ENCODE peak calls at places on chromosomes 13 and 19, in six cellular contexts. One of them, this sample, is unnamed.

GRCh38 chr13:58238972-58239773 is 607.6 kb downstream of the PCDH17 start:
- DNase-seq in fibroblast of villous mesenchyme: no peak
- DNase-seq in adrenal gland: no peak
- DNase-seq in coronary artery: no peak
- DNase-seq in stomach: no peak
- DNase-seq in tibial nerve: no peak
- DNase-seq in this sample: no peak

GRCh38 chr19:35913589-35913988 is 5.5 kb upstream of the TYROBP start:
- DNase-seq in fibroblast of villous mesenchyme: no peak
- DNase-seq in adrenal gland: no peak
- DNase-seq in coronary artery: no peak
- DNase-seq in stomach: no peak
- DNase-seq in tibial nerve: no peak
- DNase-seq in this sample: no peak

GRCh38 chr19:11227201-11227886 is 12.1 kb upstream of the ANGPTL8 start:
- DNase-seq in fibroblast of villous mesenchyme: no peak
- DNase-seq in adrenal gland: no peak
- DNase-seq in coronary artery: no peak
- DNase-seq in stomach: no peak
- DNase-seq in tibial nerve: no peak
- DNase-seq in this sample: no peak

GRCh38 chr13:98972627-98973026 is 5.2 kb downstream of the DOCK9 start:
- DNase-seq in fibroblast of villous mesenchyme: peak
- DNase-seq in adrenal gland: no peak
- DNase-seq in coronary artery: no peak
- DNase-seq in stomach: no peak
- DNase-seq in tibial nerve: no peak
- DNase-seq in this sample: no peak

GRCh38 chr19:33868076-33868735 is 71.5 kb downstream of the KCTD15 start:
- DNase-seq in fibroblast of villous mesenchyme: no peak
- DNase-seq in adrenal gland: no peak
- DNase-seq in coronary artery: no peak
- DNase-seq in stomach: peak
- DNase-seq in tibial nerve: no peak
- DNase-seq in this sample: no peak

GRCh38 chr19:3048190-3048533 is 14.1 kb downstream of the TLE5 start:
- DNase-seq in fibroblast of villous mesenchyme: no peak
- DNase-seq in adrenal gland: no peak
- DNase-seq in coronary artery: no peak
- DNase-seq in stomach: no peak
- DNase-seq in tibial nerve: no peak
- DNase-seq in this sample: no peak

GRCh38 chr13:71213252-71213821 is 653.7 kb downstream of the DACH1 start:
- DNase-seq in fibroblast of villous mesenchyme: no peak
- DNase-seq in adrenal gland: no peak
- DNase-seq in coronary artery: no peak
- DNase-seq in stomach: no peak
- DNase-seq in tibial nerve: no peak
- DNase-seq in this sample: no peak

GRCh38 chr13:88751994-88752393 is 1080.8 kb downstream of the SLITRK5 start:
- DNase-seq in fibroblast of villous mesenchyme: no peak
- DNase-seq in adrenal gland: no peak
- DNase-seq in coronary artery: no peak
- DNase-seq in stomach: no peak
- DNase-seq in tibial nerve: no peak
- DNase-seq in this sample: no peak

GRCh38 chr13:39051157-39051556 is 12.9 kb downstream of the NHLRC3 start:
- DNase-seq in fibroblast of villous mesenchyme: peak
- DNase-seq in adrenal gland: no peak
- DNase-seq in coronary artery: no peak
- DNase-seq in stomach: no peak
- DNase-seq in tibial nerve: no peak
- DNase-seq in this sample: peak

GRCh38 chr13:36998624-36999041 is 507 bp downstream of the ALG5 start:
- DNase-seq in fibroblast of villous mesenchyme: no peak
- DNase-seq in adrenal gland: no peak
- DNase-seq in coronary artery: peak
- DNase-seq in stomach: no peak
- DNase-seq in tibial nerve: no peak
- DNase-seq in this sample: no peak

GRCh38 chr13:36992362-36992761 is 6.8 kb downstream of the ALG5 start:
- DNase-seq in fibroblast of villous mesenchyme: no peak
- DNase-seq in adrenal gland: no peak
- DNase-seq in coronary artery: no peak
- DNase-seq in stomach: no peak
- DNase-seq in tibial nerve: no peak
- DNase-seq in this sample: no peak

GRCh38 chr13:37001921-37002250 is 1.3 kb downstream of the EXOSC8 start:
- DNase-seq in fibroblast of villous mesenchyme: no peak
- DNase-seq in adrenal gland: no peak
- DNase-seq in coronary artery: no peak
- DNase-seq in stomach: no peak
- DNase-seq in tibial nerve: no peak
- DNase-seq in this sample: no peak

GRCh38 chr13:36999054-36999927 is at the start of gene ALG5:
- DNase-seq in fibroblast of villous mesenchyme: peak
- DNase-seq in adrenal gland: peak
- DNase-seq in coronary artery: peak
- DNase-seq in stomach: peak
- DNase-seq in tibial nerve: peak
- DNase-seq in this sample: peak

GRCh38 chr13:36997716-36998427 is 1.3 kb downstream of the ALG5 start:
- DNase-seq in fibroblast of villous mesenchyme: peak
- DNase-seq in adrenal gland: no peak
- DNase-seq in coronary artery: no peak
- DNase-seq in stomach: no peak
- DNase-seq in tibial nerve: no peak
- DNase-seq in this sample: no peak
- H3K4me3 ChIP-seq in fibroblast of villous mesenchyme: peak
- H3K4me3 ChIP-seq in adrenal gland: no peak
- H3K4me3 ChIP-seq in coronary artery: peak
- H3K4me3 ChIP-seq in stomach: peak
- H3K4me3 ChIP-seq in tibial nerve: peak
- H3K4me3 ChIP-seq in this sample: peak

DNA sequence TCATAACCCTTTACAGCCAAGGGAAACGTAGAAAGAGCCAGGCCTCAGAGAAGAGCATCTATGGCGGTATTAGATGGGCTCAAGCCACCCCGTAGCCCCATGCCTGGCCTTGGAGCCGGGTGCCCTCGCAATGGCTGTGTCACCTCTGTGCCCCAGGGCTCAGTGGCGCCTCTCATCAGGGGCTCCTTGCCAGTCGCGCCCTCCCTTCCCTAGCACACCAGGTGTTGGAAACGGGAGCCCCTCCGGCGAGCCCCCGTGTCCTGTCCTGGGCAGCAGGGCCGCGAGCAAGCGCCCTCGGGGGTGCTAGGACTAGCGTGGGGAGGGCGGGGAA is 453 bp downstream of the ZNF256 start:
- DNase-seq in fibroblast of villous mesenchyme: no peak
- DNase-seq in adrenal gland: no peak
- DNase-seq in coronary artery: no peak
- DNase-seq in stomach: no peak
- DNase-seq in tibial nerve: no peak
- DNase-seq in this sample: no peak
- H3K4me3 ChIP-seq in fibroblast of villous mesenchyme: peak
- H3K4me3 ChIP-seq in adrenal gland: peak
- H3K4me3 ChIP-seq in coronary artery: peak
- H3K4me3 ChIP-seq in stomach: peak
- H3K4me3 ChIP-seq in tibial nerve: peak
- H3K4me3 ChIP-seq in this sample: peak

DNA sequence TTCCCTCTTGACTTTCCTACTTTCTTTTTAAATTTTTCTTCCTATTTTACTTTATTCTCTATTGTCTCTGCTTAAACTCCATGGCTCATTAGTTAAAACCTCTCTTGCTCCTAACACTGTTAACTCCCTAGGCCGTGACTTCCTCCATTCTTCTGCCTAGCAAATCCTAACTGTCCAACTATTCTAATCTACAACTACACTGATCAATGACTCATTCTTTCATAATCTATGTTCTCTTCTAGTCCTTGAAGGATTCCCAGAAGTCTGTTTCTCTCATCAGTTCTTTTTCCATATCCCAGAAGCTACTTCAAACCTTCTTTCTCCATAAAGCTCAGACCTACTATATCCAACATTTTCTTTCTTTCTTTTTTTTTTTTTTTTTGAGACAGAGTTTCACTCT is 66.9 kb downstream of the MICU2 start:
- DNase-seq in fibroblast of villous mesenchyme: peak
- DNase-seq in adrenal gland: no peak
- DNase-seq in coronary artery: no peak
- DNase-seq in stomach: no peak
- DNase-seq in tibial nerve: no peak
- DNase-seq in this sample: no peak
- H3K4me3 ChIP-seq in fibroblast of villous mesenchyme: no peak
- H3K4me3 ChIP-seq in adrenal gland: no peak
- H3K4me3 ChIP-seq in coronary artery: no peak
- H3K4me3 ChIP-seq in stomach: no peak
- H3K4me3 ChIP-seq in tibial nerve: no peak
- H3K4me3 ChIP-seq in this sample: no peak

GRCh38 chr13:49932066-49932465 is 4.1 kb downstream of the SPRYD7 start:
- DNase-seq in fibroblast of villous mesenchyme: peak
- DNase-seq in adrenal gland: no peak
- DNase-seq in coronary artery: no peak
- DNase-seq in stomach: no peak
- DNase-seq in tibial nerve: no peak
- DNase-seq in this sample: no peak
- H3K4me3 ChIP-seq in fibroblast of villous mesenchyme: no peak
- H3K4me3 ChIP-seq in adrenal gland: no peak
- H3K4me3 ChIP-seq in coronary artery: no peak
- H3K4me3 ChIP-seq in stomach: no peak
- H3K4me3 ChIP-seq in tibial nerve: no peak
- H3K4me3 ChIP-seq in this sample: no peak

GRCh38 chr19:39199025-39199424 is 2.3 kb downstream of the NCCRP1 start:
- DNase-seq in fibroblast of villous mesenchyme: peak
- DNase-seq in adrenal gland: peak
- DNase-seq in coronary artery: no peak
- DNase-seq in stomach: peak
- DNase-seq in tibial nerve: no peak
- DNase-seq in this sample: no peak
- H3K4me3 ChIP-seq in fibroblast of villous mesenchyme: no peak
- H3K4me3 ChIP-seq in adrenal gland: no peak
- H3K4me3 ChIP-seq in coronary artery: no peak
- H3K4me3 ChIP-seq in stomach: no peak
- H3K4me3 ChIP-seq in tibial nerve: no peak
- H3K4me3 ChIP-seq in this sample: no peak

DNA sequence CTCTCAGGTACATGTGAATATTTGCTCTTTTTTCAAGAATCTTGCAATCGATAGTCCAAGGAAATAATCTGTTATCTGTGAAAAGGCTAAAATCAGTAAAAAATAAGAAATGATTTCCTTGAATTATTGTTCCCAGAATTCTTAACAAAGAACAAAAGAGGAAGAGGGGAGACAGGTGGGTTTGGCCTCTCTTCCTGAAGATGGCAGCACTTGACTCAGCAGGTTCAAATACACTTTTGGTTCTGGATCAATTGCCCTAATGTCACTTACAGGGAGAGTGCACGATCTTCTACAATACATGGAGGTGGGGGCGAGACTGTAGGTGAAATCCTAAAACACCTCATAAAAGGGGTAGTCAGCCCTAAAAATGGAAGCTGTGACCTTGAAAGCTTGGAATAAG is 358.7 kb downstream of the IRS2 start:
- DNase-seq in fibroblast of villous mesenchyme: no peak
- DNase-seq in adrenal gland: no peak
- DNase-seq in coronary artery: no peak
- DNase-seq in stomach: no peak
- DNase-seq in tibial nerve: no peak
- DNase-seq in this sample: no peak
- H3K4me3 ChIP-seq in fibroblast of villous mesenchyme: no peak
- H3K4me3 ChIP-seq in adrenal gland: no peak
- H3K4me3 ChIP-seq in coronary artery: no peak
- H3K4me3 ChIP-seq in stomach: no peak
- H3K4me3 ChIP-seq in tibial nerve: no peak
- H3K4me3 ChIP-seq in this sample: no peak

DNA sequence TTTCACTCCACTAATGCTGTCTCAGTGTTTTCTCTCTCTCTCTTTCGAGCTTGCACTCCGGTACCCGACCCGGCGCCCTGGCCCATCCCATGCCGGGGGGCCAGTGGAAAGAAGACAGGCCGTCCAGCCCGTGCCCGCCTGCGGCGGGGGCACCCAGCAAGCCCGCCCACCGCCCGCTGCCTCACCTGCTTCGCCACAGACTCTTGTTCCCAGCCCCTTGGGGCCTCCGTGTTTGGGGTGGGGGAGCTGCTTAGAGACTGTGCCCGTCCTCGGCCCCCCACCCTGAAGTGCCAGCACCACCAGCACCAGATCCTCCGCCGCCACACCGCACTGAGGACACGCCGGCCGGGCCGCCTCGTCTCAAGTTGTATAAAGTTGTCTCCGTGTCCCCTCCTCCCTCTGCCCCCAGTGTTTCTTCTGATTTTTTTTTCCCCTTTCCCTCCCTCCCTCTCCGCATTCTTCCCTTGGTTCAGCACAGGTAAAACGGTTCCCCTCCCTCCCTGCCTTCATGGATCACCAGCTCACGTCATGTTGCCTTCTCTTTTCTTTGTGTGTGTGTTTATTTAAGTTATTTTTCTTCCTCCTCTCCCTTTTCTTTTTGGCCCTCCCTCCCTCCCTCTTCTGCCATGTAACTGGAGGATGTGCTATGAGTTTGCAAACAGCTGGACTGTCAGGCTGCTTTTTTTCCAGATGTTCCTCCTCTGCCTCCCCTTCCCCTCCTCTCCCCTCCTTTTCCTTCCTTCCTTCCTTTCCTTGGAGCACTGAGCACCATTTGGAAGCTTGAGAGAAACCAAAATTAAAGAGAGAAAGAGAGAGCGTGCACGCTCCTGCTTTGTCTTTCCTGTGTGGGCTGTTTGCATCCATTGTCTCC is 2.1 kb downstream of the LENG9 start:
- DNase-seq in fibroblast of villous mesenchyme: peak
- DNase-seq in adrenal gland: no peak
- DNase-seq in coronary artery: no peak
- DNase-seq in stomach: no peak
- DNase-seq in tibial nerve: no peak
- DNase-seq in this sample: no peak
- H3K4me3 ChIP-seq in fibroblast of villous mesenchyme: no peak
- H3K4me3 ChIP-seq in adrenal gland: no peak
- H3K4me3 ChIP-seq in coronary artery: no peak
- H3K4me3 ChIP-seq in stomach: no peak
- H3K4me3 ChIP-seq in tibial nerve: no peak
- H3K4me3 ChIP-seq in this sample: no peak

GRCh38 chr13:20190481-20191310 is 2.0 kb downstream of the GJB2 start:
- DNase-seq in fibroblast of villous mesenchyme: peak
- DNase-seq in adrenal gland: no peak
- DNase-seq in coronary artery: peak
- DNase-seq in stomach: no peak
- DNase-seq in tibial nerve: no peak
- DNase-seq in this sample: peak
- H3K4me3 ChIP-seq in fibroblast of villous mesenchyme: no peak
- H3K4me3 ChIP-seq in adrenal gland: no peak
- H3K4me3 ChIP-seq in coronary artery: no peak
- H3K4me3 ChIP-seq in stomach: no peak
- H3K4me3 ChIP-seq in tibial nerve: no peak
- H3K4me3 ChIP-seq in this sample: no peak

This sample was measured in skeletal muscle cell.